ENCODE peak calls at places on chromosomes 13 and 19, in eight cellular contexts. Y is heart right ventricle; Q is IMR-90; H is colonic mucosa; J is GM23248; U is CD8-positive, alpha-beta memory T cell; N is psoas muscle; W is hepatocyte. R is an unnamed sample. For H3K4me1, the result is how much of the 10 kb centered on the place peaks cover.

GRCh38 chr19:47232422-47233211 is 1.6 kb upstream of the BBC3 start:
- DNase-seq in Y (no peak), Q (peak), H (peak), J (peak), U (no peak), N (no peak), W (no peak), R (peak)

GRCh38 chr19:44737238-44738160 is 11.0 kb upstream of the BCL3 start:
- DNase-seq in Y (no peak), Q (peak), H (no peak), J (peak), U (no peak), N (no peak), W (no peak), R (no peak)

GRCh38 chr13:27659466-27659865 is 37.8 kb downstream of the POLR1D start:
- DNase-seq in Y (no peak), Q (no peak), H (no peak), J (no peak), U (no peak), N (no peak), W (no peak), R (no peak)

GRCh38 chr13:19864018-19864338 is 529 bp upstream of the ZMYM5 start:
- DNase-seq in Y (peak), Q (no peak), H (peak), J (peak), U (peak), N (peak), W (peak), R (peak)

GRCh38 chr13:45472171-45472705 is 7.5 kb downstream of the COG3 start:
- DNase-seq in Y (no peak), Q (peak), H (no peak), J (no peak), U (no peak), N (no peak), W (no peak), R (no peak)

GRCh38 chr13:22218784-22219183 is 547.9 kb downstream of the FGF9 start:
- DNase-seq in Y (no peak), Q (no peak), H (no peak), J (peak), U (no peak), N (no peak), W (no peak), R (no peak)

GRCh38 chr13:91533354-91533753 is 134.9 kb downstream of the GPC5 start:
- DNase-seq in Y (no peak), Q (no peak), H (no peak), J (no peak), U (no peak), N (no peak), W (no peak), R (no peak)

GRCh38 chr13:106176103-106176502 is 359.4 kb downstream of the EFNB2 start:
- DNase-seq in Y (no peak), Q (peak), H (no peak), J (peak), U (no peak), N (no peak), W (no peak), R (peak)

GRCh38 chr13:94063096-94063495 is 416.4 kb downstream of the DCT start:
- DNase-seq in Y (no peak), Q (peak), H (no peak), J (peak), U (no peak), N (no peak), W (no peak), R (no peak)

GRCh38 chr13:48730971-48731658 is 77.4 kb downstream of the CYSLTR2 start:
- DNase-seq in Y (no peak), Q (peak), H (no peak), J (peak), U (no peak), N (no peak), W (no peak), R (peak)

GRCh38 chr19:4061178-4061682 is 5.5 kb downstream of the ZBTB7A start:
- DNase-seq in Y (peak), Q (no peak), H (peak), J (peak), U (peak), N (peak), W (peak), R (peak)

GRCh38 chr13:104006625-104007061 is 940.4 kb upstream of the SLC10A2 start:
- DNase-seq in Y (no peak), Q (peak), H (no peak), J (no peak), U (no peak), N (no peak), W (no peak), R (no peak)

GRCh38 chr19:34962281-34962944 is 1.6 kb downstream of the ZNF792 start:
- DNase-seq in Y (no peak), Q (peak), H (peak), J (no peak), U (no peak), N (no peak), W (no peak), R (no peak)

GRCh38 chr19:51402117-51402516 is 11.7 kb upstream of the C19orf84 start:
- DNase-seq in Y (no peak), Q (no peak), H (no peak), J (no peak), U (no peak), N (no peak), W (no peak), R (no peak)

GRCh38 chr19:27762933-27763332 is 1450.0 kb downstream of the UQCRFS1 start:
- DNase-seq in Y (no peak), Q (no peak), H (no peak), J (no peak), U (no peak), N (no peak), W (no peak), R (no peak)

GRCh38 chr13:112438094-112438493 is 61.9 kb downstream of the SPACA7 start:
- DNase-seq in Y (no peak), Q (no peak), H (no peak), J (no peak), U (no peak), N (no peak), W (no peak), R (no peak)

GRCh38 chr13:56134524-56134923 is 1006.2 kb upstream of the PRR20A start:
- DNase-seq in Y (no peak), Q (no peak), H (no peak), J (no peak), U (no peak), N (no peak), W (no peak), R (no peak)

GRCh38 chr19:19491321-19492025 is 23.9 kb downstream of the TSSK6 start:
- DNase-seq in Y (no peak), Q (no peak), H (no peak), J (no peak), U (no peak), N (peak), W (no peak), R (no peak)

GRCh38 chr19:40549007-40549708 is 27.5 kb upstream of the SHKBP1 start:
- DNase-seq in Y (peak), Q (peak), H (peak), J (peak), U (peak), N (peak), W (peak), R (no peak)

GRCh38 chr19:13764821-13765394 is 586 bp downstream of the MRI1 start:
- DNase-seq in Y (peak), Q (no peak), H (no peak), J (peak), U (peak), N (peak), W (peak), R (no peak)

GRCh38 chr19:8028951-8029491 is 23.5 kb upstream of the CCL25 start:
- DNase-seq in Y (no peak), Q (peak), H (no peak), J (peak), U (no peak), N (no peak), W (peak), R (no peak)

GRCh38 chr13:65929436-65929835 is 1300.7 kb downstream of the PCDH9 start:
- DNase-seq in Y (no peak), Q (peak), H (no peak), J (no peak), U (no peak), N (no peak), W (no peak), R (no peak)

GRCh38 chr19:39238209-39238608 is 6.6 kb downstream of the IFNL3 start:
- DNase-seq in Y (no peak), Q (no peak), H (no peak), J (no peak), U (no peak), N (no peak), W (no peak), R (no peak)

GRCh38 chr19:39236527-39236926 is 8.3 kb downstream of the IFNL3 start:
- DNase-seq in Y (no peak), Q (no peak), H (no peak), J (no peak), U (no peak), N (no peak), W (no peak), R (no peak)

GRCh38 chr19:39240421-39240820 is 4.4 kb downstream of the IFNL3 start:
- DNase-seq in Y (no peak), Q (no peak), H (no peak), J (no peak), U (no peak), N (no peak), W (no peak), R (no peak)

GRCh38 chr19:39238944-39239343 is 5.9 kb downstream of the IFNL3 start:
- DNase-seq in Y (no peak), Q (no peak), H (no peak), J (no peak), U (no peak), N (no peak), W (no peak), R (no peak)

DNA sequence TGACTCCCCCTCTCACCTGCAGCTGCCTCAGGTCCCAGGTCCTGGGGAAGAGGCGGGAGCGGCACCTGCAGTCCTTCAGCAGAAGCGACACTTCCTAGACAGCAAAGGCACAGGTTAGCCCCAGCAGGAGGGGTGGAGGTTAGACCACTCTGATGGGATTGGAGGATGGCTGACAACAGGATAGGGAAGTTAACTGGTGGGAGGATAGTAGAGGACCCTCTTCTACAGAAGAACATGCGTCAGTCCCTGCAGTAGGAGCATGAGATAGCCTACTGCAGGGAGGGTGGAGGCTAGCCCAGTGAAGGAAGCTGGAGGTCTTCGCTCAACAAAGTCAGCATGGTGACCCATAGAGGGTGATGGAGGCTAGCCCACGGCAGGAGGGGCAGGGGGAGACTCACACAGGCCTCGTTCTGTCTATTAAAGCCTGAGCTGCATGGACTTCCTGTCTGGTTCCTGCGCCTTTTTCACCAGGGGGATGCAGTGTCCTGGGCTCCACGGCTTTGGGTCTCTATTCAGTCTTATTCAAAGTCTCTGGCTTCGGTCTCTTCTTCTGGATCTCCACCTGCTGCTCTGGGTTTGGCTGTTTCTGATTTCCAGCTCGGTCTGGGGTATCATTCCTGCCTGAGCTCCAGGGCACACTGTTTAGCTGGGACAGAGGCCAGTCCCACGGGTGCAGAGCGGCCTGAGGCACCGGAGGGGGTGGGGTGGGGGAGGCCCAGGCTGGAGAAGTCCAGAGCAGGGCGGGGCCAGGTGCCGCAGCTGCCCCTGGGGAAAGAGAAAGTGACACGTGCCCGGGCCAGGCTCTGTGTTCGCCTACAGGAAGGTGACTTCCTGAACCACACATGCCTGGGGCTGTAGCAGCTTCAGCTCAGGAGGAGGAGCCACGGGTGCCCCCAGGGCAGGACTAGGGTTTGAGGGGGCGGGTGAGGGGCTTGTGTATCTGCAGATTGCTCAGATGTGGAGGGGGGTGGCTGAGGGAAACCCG is 7.3 kb downstream of the IFNL3 start:
- DNase-seq in Y (no peak), Q (no peak), H (peak), J (no peak), U (peak), N (no peak), W (peak), R (no peak)
- H3K4me1 ChIP-seq in Y (under half), Q (under half), H (under half), J (under half), U (under half), N (under half), W (under half), R (under half)

DNA sequence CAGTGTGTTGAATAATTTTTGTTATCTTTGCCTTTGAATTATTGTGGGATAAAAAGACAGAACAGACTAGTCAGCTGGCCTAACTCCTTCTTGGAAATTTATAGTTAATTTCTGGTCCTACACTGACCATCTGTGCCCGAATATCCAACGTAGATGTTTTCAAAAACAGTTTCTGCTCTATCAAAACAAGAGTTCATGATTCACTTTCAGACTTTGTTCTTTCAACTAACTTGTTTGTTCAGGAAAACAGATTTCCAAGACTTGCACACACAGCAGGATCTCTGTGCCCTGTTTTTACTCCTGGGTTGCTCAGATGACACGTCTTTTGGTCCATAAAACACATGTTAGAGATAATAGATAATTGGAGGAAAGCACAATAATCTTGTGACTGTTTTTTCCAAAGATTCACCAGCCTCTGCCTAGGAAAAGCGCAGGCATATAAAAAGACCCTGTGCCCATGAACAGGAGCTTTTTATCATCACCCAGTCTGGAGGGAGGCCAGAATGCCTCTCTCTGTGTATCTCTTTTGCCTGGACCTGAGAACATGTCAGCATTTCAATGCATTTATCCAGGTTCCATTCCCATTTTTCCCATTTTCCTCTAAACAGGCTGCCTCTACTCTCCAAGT is 218.0 kb downstream of the IRS2 start:
- DNase-seq in Y (no peak), Q (no peak), H (no peak), J (no peak), U (no peak), N (no peak), W (peak), R (no peak)
- H3K4me1 ChIP-seq in Y (under half), Q (under half), H (under half), J (under half), U (under half), N (under half), W (under half), R (under half)

DNA sequence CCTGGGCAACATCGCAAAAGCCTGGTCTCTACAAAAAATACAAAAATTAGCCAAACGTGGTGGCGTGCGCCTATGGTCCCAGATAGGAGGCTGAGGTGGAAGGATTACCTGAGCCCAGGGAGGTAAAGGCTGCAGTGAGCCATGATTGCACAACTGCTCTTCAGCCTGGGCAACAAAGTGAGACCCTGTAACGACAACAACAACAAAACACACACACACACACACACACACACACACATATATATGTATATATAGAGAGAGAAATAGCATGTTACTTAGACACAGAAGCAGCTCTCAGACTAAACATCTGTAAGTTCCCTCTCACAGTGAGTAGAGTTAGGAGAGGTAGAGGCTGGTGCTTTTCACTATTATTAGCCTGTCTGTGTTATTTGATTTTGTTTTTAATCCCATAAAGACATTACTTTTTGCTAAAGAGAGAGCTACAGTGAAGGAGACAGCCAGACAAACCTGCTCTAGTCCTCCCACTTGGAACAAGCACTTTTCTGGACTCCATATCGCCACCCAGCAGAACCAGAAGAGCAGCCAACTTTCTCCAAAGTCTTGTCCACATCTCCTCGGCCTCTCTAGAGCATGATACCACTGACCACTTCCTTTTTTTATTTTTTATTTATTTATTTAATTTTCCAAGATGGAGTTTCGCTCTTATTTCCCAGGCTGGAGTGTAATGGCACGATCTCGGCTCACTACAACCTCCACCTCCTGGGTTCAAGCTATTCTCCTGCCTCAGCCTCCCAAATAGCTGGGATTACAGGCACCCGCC is 2.8 kb upstream of the LIN7B start:
- DNase-seq in Y (no peak), Q (no peak), H (no peak), J (no peak), U (no peak), N (no peak), W (no peak), R (no peak)
- H3K4me1 ChIP-seq in Y (under half), Q (under half), H (under half), J (under half), U (under half), N (under half), W (under half), R (under half)

DNA sequence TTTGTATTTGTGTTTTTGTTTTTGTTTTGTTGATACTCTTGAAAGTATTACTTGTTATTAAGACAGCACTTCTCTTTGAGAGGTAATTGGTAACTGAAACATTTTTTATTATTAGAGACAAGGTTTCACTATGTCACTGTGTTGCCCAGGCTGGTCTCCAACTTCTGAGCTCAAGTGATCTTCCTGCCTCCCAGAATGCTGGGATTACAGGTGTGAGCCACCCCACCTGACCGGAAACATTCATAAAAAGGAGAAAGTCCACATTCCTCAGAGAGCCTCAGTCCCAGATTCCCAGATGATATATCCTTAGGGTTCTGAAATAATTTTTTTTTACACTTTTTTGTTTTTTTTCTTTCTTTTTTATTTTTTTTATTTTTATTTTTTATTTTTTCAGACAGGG is 2.7 kb downstream of the CARM1 start:
- DNase-seq in Y (no peak), Q (no peak), H (peak), J (no peak), U (no peak), N (no peak), W (no peak), R (no peak)
- H3K4me1 ChIP-seq in Y (under half), Q (under half), H (under half), J (under half), U (under half), N (under half), W (under half), R (under half)

GRCh38 chr13:98307392-98307743 is 130.3 kb upstream of the RNF113B start:
- DNase-seq in Y (no peak), Q (no peak), H (no peak), J (no peak), U (no peak), N (no peak), W (peak), R (no peak)
- H3K4me1 ChIP-seq in Y (under half), Q (under half), H (under half), J (under half), U (under half), N (under half), W (under half), R (under half)

GRCh38 chr19:1067341-1068103 is 555 bp downstream of the ARHGAP45 start:
- DNase-seq in Y (no peak), Q (no peak), H (no peak), J (no peak), U (peak), N (no peak), W (no peak), R (no peak)
- H3K4me1 ChIP-seq in Y (under half), Q (under half), H (under half), J (under half), U (half or more), N (under half), W (under half), R (under half)

DNA sequence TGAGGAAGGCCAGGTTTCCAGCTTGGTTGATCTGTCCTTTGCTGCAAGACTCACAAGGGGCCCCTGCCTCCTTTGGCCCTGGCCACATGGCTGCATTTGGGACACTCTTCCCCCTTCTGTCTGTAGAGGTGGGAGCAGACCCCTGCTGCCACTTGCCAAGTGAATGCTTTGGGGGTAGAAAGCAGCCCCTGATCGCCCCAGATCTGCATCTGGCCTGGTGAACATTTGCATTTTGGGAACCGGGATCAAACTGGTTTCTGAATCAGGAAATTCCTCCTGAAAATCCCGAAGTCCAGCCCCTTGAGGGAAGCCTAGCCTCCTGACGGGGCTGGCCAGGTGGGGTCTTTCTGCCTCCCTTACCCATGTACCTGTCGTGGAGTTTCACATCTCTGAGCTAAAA is 14.9 kb downstream of the DPF1 start:
- DNase-seq in Y (no peak), Q (no peak), H (no peak), J (no peak), U (no peak), N (no peak), W (no peak), R (no peak)
- H3K4me1 ChIP-seq in Y (under half), Q (under half), H (under half), J (under half), U (under half), N (under half), W (under half), R (under half)

GRCh38 chr19:5973867-5974635 is 3.9 kb downstream of the RANBP3 start:
- DNase-seq in Y (no peak), Q (no peak), H (no peak), J (peak), U (no peak), N (no peak), W (no peak), R (no peak)
- H3K4me1 ChIP-seq in Y (under half), Q (under half), H (under half), J (under half), U (half or more), N (half or more), W (under half), R (under half)

GRCh38 chr13:21045101-21045500 is 16.3 kb downstream of the LATS2 start:
- DNase-seq in Y (no peak), Q (no peak), H (no peak), J (no peak), U (no peak), N (no peak), W (no peak), R (no peak)
- H3K4me1 ChIP-seq in Y (under half), Q (under half), H (under half), J (under half), U (under half), N (half or more), W (under half), R (under half)

R was measured in foreskin keratinocyte.